ENCODE peak calls at places on chromosomes 7 and 10, in four cellular contexts. H is fibroblast of the conjunctiva; Z is NCI-H1092; R is stimulated activated CD8-positive, alpha-beta memory T cell treated with anti-CD3 and anti-CD28 coated beads, Interleukin-2, amount 100 ng/mL, for 48 hours. J is an unnamed sample.

GRCh38 chr7:101586971-101587370 is 42.1 kb downstream of the MYL10 start:
- DNase-seq in H (no peak), Z (no peak), R (no peak), J (no peak)

GRCh38 chr7:73701357-73701995 is 18.0 kb downstream of the STX1A start:
- DNase-seq in R (peak; percentile 8), Z (no peak), H (peak; percentile 35), J (no peak)

GRCh38 chr7:129433823-129434171 is 435 bp upstream of the STRIP2 start:
- DNase-seq in Z (no peak), R (no peak), H (no peak), J (no peak)

GRCh38 chr10:42864575-42864974 is 82.0 kb downstream of the BMS1 start:
- DNase-seq in R (no peak), Z (no peak), H (no peak), J (no peak)

GRCh38 chr7:119090851-119091250 is 866.3 kb downstream of the ANKRD7 start:
- DNase-seq in Z (no peak), H (no peak), R (no peak), J (no peak)

GRCh38 chr7:37076668-37077067 is 352.4 kb upstream of the AOAH start:
- DNase-seq in R (no peak), Z (no peak), H (no peak), J (no peak)

GRCh38 chr10:115141254-115141653 is 48.1 kb downstream of the ATRNL1 start:
- DNase-seq in R (no peak), H (peak; percentile 9), Z (no peak), J (no peak)

GRCh38 chr10:72097448-72098300 is 9.3 kb upstream of the SPOCK2 start:
- DNase-seq in R (no peak), Z (no peak), H (peak; percentile 60), J (no peak)

GRCh38 chr7:36547361-36547760 is 157.7 kb downstream of the ANLN start:
- DNase-seq in Z (no peak), R (no peak), H (no peak), J (no peak)

GRCh38 chr7:98133181-98133580 is 26.5 kb downstream of the LMTK2 start:
- DNase-seq in H (no peak), R (no peak), Z (no peak), J (no peak)

GRCh38 chr7:135493362-135493761 is 16.5 kb downstream of the CNOT4 start:
- DNase-seq in H (no peak), Z (no peak), R (no peak), J (no peak)